ENCODE peak calls at places on chromosomes 13 and 19, in nine cellular contexts. S, T, H, W, R, E, O, Q and N are unnamed samples.

GRCh38 chr13:46475586-46475991 is 77.4 kb upstream of the LRCH1 start:
- DNase-seq in E (no peak), O (peak), Q (no peak), S (no peak), T (no peak), W (no peak), H (no peak), R (no peak), N (no peak)

GRCh38 chr19:2774953-2775555 is 8.0 kb downstream of the SGTA start:
- DNase-seq in T (no peak), H (no peak), W (peak), R (no peak), S (no peak), O (no peak), E (no peak), Q (no peak), N (no peak)

GRCh38 chr13:33275916-33276315 is 9.6 kb downstream of the STARD13 start:
- DNase-seq in O (no peak), E (no peak), W (no peak), T (no peak), H (no peak), R (no peak), S (no peak), Q (no peak), N (no peak)

GRCh38 chr13:23656637-23657036 is 86.4 kb downstream of the TNFRSF19 start:
- DNase-seq in R (peak), Q (no peak), E (no peak), O (peak), T (no peak), H (no peak), W (no peak), S (no peak), N (no peak)

GRCh38 chr13:26878465-26878864 is 117.9 kb upstream of the GPR12 start:
- DNase-seq in S (no peak), H (no peak), E (no peak), O (no peak), R (no peak), Q (no peak), W (no peak), T (no peak), N (no peak)

GRCh38 chr19:30621326-30621920 is 249.2 kb downstream of the ZNF536 start:
- DNase-seq in R (no peak), W (no peak), H (no peak), E (no peak), Q (no peak), T (no peak), O (no peak), S (no peak), N (no peak)

GRCh38 chr13:72726721-72727416 is 560 bp downstream of the MZT1 start:
- DNase-seq in R (peak), O (peak), Q (peak), W (no peak), E (peak), T (peak), H (peak), S (no peak), N (no peak)

GRCh38 chr13:85650613-85651012 is 148.6 kb downstream of the SLITRK6 start:
- DNase-seq in Q (no peak), O (no peak), S (no peak), T (peak), H (no peak), R (no peak), E (no peak), W (no peak), N (no peak)

GRCh38 chr13:41054212-41054877 is 7.0 kb upstream of the WBP4 start:
- DNase-seq in H (no peak), R (no peak), E (no peak), S (no peak), Q (no peak), T (peak), O (peak), W (peak), N (no peak)

GRCh38 chr13:30877335-30877734 is 28.7 kb upstream of the MEDAG start:
- DNase-seq in T (no peak), E (no peak), Q (no peak), H (no peak), W (no peak), S (no peak), R (no peak), O (peak), N (no peak)

GRCh38 chr19:12647490-12648071 is 19.0 kb downstream of the MAN2B1 start:
- DNase-seq in W (peak), Q (peak), H (no peak), T (no peak), O (peak), E (peak), S (peak), R (no peak), N (no peak)

GRCh38 chr13:76266566-76266965 is 619.6 kb downstream of the KCTD12 start:
- DNase-seq in H (no peak), R (no peak), T (no peak), S (no peak), O (peak), W (no peak), E (no peak), Q (no peak), N (no peak)

GRCh38 chr13:49400755-49401659 is 42.9 kb downstream of the CAB39L start:
- DNase-seq in O (peak), T (peak), Q (peak), S (no peak), W (no peak), R (no peak), E (no peak), H (no peak), N (peak)

GRCh38 chr19:10691178-10691881 is 9.9 kb upstream of the QTRT1 start:
- DNase-seq in R (no peak), H (no peak), W (no peak), E (no peak), O (no peak), T (no peak), S (no peak), Q (no peak), N (no peak)

GRCh38 chr19:6232567-6232966 is 47.2 kb downstream of the MLLT1 start:
- DNase-seq in W (no peak), O (peak), E (peak), R (no peak), H (no peak), S (no peak), Q (no peak), T (peak), N (no peak)

GRCh38 chr13:39105110-39105509 is 66.9 kb downstream of the NHLRC3 start:
- DNase-seq in H (no peak), O (peak), T (peak), Q (no peak), R (no peak), S (no peak), W (no peak), E (no peak), N (no peak)

GRCh38 chr19:19475845-19476828 is 39.2 kb downstream of the TSSK6 start:
- DNase-seq in W (no peak), S (no peak), R (no peak), E (no peak), H (no peak), T (peak), O (no peak), Q (no peak), N (no peak)

GRCh38 chr13:44347301-44347700 is 26.3 kb upstream of the SERP2 start:
- DNase-seq in Q (no peak), H (no peak), O (no peak), S (no peak), R (no peak), T (no peak), E (peak), W (no peak), N (no peak)

GRCh38 chr13:49679244-49679643 is 12.0 kb downstream of the EBPL start:
- DNase-seq in Q (peak), S (no peak), O (peak), E (no peak), W (no peak), T (no peak), R (no peak), H (no peak), N (no peak)

GRCh38 chr13:94722596-94722995 is 10.3 kb upstream of the SOX21 start:
- DNase-seq in W (no peak), Q (no peak), H (no peak), S (no peak), E (no peak), R (no peak), O (no peak), T (no peak), N (no peak)

GRCh38 chr13:34358811-34359513 is 541.0 kb downstream of the RFC3 start:
- DNase-seq in Q (no peak), E (no peak), O (peak), T (peak), H (no peak), R (no peak), S (no peak), W (no peak), N (peak)

DNA sequence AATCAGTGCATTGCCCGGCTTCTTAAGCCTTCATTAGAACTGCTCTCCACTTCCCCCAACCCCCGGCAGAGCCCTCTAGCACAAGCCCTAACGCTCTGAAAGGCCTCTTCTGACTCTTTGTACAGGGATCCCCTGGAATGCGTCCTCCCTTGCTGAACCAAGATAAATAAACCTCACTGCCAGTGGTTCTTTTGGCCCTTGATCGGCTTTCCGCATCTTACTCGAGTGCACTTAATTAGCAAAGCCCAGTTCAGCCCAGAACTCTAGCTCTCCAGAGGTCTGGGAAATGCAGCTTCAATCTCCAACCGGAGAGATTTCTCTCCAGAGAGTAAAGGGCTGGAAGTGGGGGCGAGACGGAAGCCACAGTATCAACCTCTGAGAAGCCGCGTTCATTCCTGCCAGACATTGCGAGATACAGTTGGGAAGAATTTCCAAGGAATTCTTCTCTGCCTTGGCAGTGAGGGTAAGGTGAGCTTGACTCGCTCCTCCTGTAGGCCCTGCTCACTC is 8.7 kb upstream of the ZNF444 start:
- DNase-seq in T (no peak), W (no peak), S (no peak), Q (no peak), R (no peak), O (peak), H (no peak), E (no peak), N (no peak)
- H3K27ac ChIP-seq in T (no peak), W (no peak), S (no peak), Q (peak), R (peak), O (no peak), H (peak), E (no peak), N (no peak)

GRCh38 chr19:18099623-18099995 is 2.0 kb downstream of the MAST3 start:
- DNase-seq in O (no peak), R (no peak), T (no peak), W (no peak), Q (no peak), H (no peak), S (no peak), E (no peak), N (no peak)
- H3K27ac ChIP-seq in O (no peak), R (no peak), T (no peak), W (no peak), Q (no peak), H (no peak), S (no peak), E (no peak), N (no peak)

GRCh38 chr13:50724438-50724837 is 119.1 kb downstream of the DLEU7 start:
- DNase-seq in H (no peak), W (no peak), E (no peak), T (no peak), Q (no peak), S (no peak), O (no peak), R (no peak), N (no peak)

GRCh38 chr13:50721664-50721976 is 121.9 kb downstream of the DLEU7 start:
- DNase-seq in R (no peak), E (no peak), W (no peak), H (no peak), S (no peak), O (no peak), T (no peak), Q (no peak), N (no peak)

GRCh38 chr13:50722437-50723125 is 120.9 kb downstream of the DLEU7 start:
- DNase-seq in T (no peak), H (no peak), W (no peak), R (no peak), Q (no peak), E (peak), S (no peak), O (no peak), N (no peak)

GRCh38 chr13:50726164-50726563 is 117.3 kb downstream of the DLEU7 start:
- DNase-seq in H (no peak), E (no peak), O (no peak), Q (no peak), T (no peak), W (no peak), S (no peak), R (no peak), N (no peak)

DNA sequence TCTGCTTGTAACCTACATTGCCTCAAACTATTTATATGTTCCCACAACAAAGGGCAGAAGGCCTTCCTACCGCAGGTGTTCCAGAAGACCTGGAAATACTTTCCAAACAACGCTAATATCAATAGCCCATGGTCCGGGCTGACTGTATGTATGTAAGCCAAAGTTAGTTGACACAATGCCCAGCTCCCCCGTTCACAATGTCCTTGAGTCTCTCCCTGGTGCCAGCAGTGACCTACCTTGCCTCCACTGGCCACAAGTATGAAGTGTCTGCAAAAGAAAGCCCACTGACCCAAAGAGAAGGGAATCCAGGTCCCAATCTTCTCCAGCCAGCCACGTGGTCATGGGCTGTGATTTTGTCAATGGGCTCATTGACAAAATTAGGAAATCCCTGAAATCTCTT is 118.6 kb downstream of the DLEU7 start:
- DNase-seq in T (no peak), H (no peak), E (no peak), R (no peak), W (no peak), S (no peak), O (no peak), Q (no peak), N (no peak)
- H3K27ac ChIP-seq in T (no peak), H (no peak), E (no peak), R (no peak), W (no peak), S (no peak), O (no peak), Q (no peak), N (no peak)

GRCh38 chr19:58108546-58108817 is 10.5 kb upstream of the ZSCAN18 start:
- DNase-seq in T (no peak), S (no peak), E (no peak), H (no peak), O (no peak), W (no peak), Q (no peak), R (no peak), N (no peak)
- H3K27ac ChIP-seq in T (no peak), S (no peak), E (no peak), H (no peak), O (no peak), W (no peak), Q (no peak), R (no peak), N (no peak)

DNA sequence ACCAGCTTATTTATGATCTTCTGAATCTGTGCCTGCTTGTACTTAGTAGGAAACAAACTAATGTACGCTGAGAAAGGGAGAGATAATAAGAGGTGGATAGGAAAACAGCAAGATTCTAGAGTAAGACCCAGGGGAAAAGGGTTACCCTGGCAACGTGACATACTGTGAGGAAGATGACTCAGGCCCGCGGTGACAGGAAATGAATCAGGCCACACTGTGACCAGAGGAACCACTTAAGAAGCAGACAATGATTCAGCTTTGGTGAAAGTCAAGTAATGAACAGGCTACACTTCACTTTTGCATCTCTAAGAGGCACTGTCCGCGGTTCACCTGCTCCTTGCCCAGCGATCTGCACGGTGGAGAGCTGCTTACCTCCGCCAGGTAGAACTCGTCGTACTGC is 158.2 kb downstream of the NALCN start:
- DNase-seq in W (no peak), O (peak), R (no peak), Q (no peak), T (peak), E (peak), H (no peak), S (no peak), N (no peak)
- H3K27ac ChIP-seq in W (no peak), O (peak), R (no peak), Q (no peak), T (peak), E (peak), H (no peak), S (no peak), N (no peak)

GRCh38 chr19:1066251-1066747 is 668 bp upstream of the ARHGAP45 start:
- DNase-seq in R (no peak), O (no peak), E (no peak), S (no peak), H (no peak), Q (no peak), T (no peak), W (no peak), N (no peak)

GRCh38 chr19:1064661-1065605 is 2.0 kb upstream of the ARHGAP45 start:
- DNase-seq in H (peak), W (peak), E (peak), S (no peak), Q (peak), T (peak), R (peak), O (peak), N (no peak)

GRCh38 chr19:1063909-1064660 is 2.9 kb upstream of the ARHGAP45 start:
- DNase-seq in S (no peak), Q (no peak), E (no peak), T (no peak), O (no peak), H (no peak), R (no peak), W (no peak), N (no peak)

GRCh38 chr19:1066748-1067340 is at the start of gene ARHGAP45:
- DNase-seq in E (no peak), W (peak), T (no peak), H (no peak), R (peak), Q (peak), S (no peak), O (no peak), N (no peak)

GRCh38 chr19:1065606-1066109 is 1.3 kb upstream of the ARHGAP45 start:
- DNase-seq in H (no peak), E (no peak), T (peak), Q (no peak), O (no peak), W (no peak), S (no peak), R (no peak), N (no peak)
- H3K27ac ChIP-seq in H (no peak), E (peak), T (no peak), Q (no peak), O (no peak), W (no peak), S (no peak), R (no peak), N (no peak)